ENCODE peak calls at places on chromosomes 1 and 21, in ten cellular contexts. L is activated T-cell treated with anti-CD3 and anti-CD28 coated beads for 48 hours; M is GM23248; T is activated naive CD8-positive, alpha-beta T cell treated with anti-CD3 and anti-CD28 coated beads, Interleukin-2, amount 50 U/mL, for 24 hours; X is endothelial cell; V is heart left ventricle; C is EL; U is Daoy; H is body of pancreas; E is transverse colon. J is an unnamed sample.

GRCh38 chr1:42935971-42936308 is 22.7 kb downstream of the SLC2A1 start:
- DNase-seq in T (no peak), M (no peak), X (no peak), U (no peak), V (no peak), L (no peak), H (no peak), C (no peak), E (no peak), J (no peak)

GRCh38 chr1:37739222-37739621 is 25.7 kb downstream of the EPHA10 start:
- DNase-seq in X (no peak), C (no peak), V (no peak), M (no peak), E (peak; percentile 39), U (peak; percentile 66), L (no peak), T (no peak), H (peak; percentile 47), J (no peak)

GRCh38 chr1:206112600-206113301 is 4.4 kb downstream of the AVPR1B start:
- DNase-seq in C (no peak), M (no peak), V (no peak), T (no peak), L (no peak), H (peak; percentile 81), U (no peak), E (peak; percentile 72), X (no peak), J (peak; percentile 54)

GRCh38 chr1:197911857-197912696 is 5.1 kb upstream of the LHX9 start:
- DNase-seq in E (no peak), H (no peak), M (no peak), X (no peak), U (peak; percentile 34), L (no peak), C (peak; percentile 22), T (no peak), V (no peak), J (no peak)

GRCh38 chr1:8629241-8630091 is 188.0 kb downstream of the RERE start:
- DNase-seq in T (no peak), U (peak; percentile 34), V (no peak), X (no peak), C (no peak), M (peak; percentile 70), L (no peak), E (peak; percentile 25), H (no peak), J (peak; percentile 66)

GRCh38 chr1:116504308-116505156 is 66.3 kb downstream of the CD58 start:
- DNase-seq in M (peak; percentile 81), U (peak; percentile 85), T (peak; percentile 81), L (peak; percentile 69), C (peak; percentile 86), H (peak; percentile 37), E (peak; percentile 67), V (peak; percentile 60), X (no peak), J (peak; percentile 85)

GRCh38 chr1:29394521-29394921 is 158.2 kb downstream of the PTPRU start:
- DNase-seq in X (no peak), H (no peak), U (no peak), V (no peak), C (no peak), M (no peak), L (no peak), E (no peak), T (no peak), J (no peak)

GRCh38 chr21:29610960-29611359 is 312.2 kb downstream of the BACH1 start:
- DNase-seq in C (no peak), X (no peak), U (no peak), V (no peak), E (no peak), M (peak; percentile 38), L (no peak), H (no peak), T (no peak), J (no peak)

GRCh38 chr1:180360333-180361075 is 130.4 kb downstream of the LHX4 start:
- DNase-seq in V (no peak), X (no peak), M (peak; percentile 75), C (peak; percentile 74), T (no peak), L (no peak), H (no peak), U (peak; percentile 58), E (no peak), J (no peak)

GRCh38 chr1:55064071-55064581 is 24.8 kb downstream of the PCSK9 start:
- DNase-seq in V (no peak), X (no peak), L (no peak), M (peak; percentile 59), H (no peak), C (peak; percentile 57), U (peak; percentile 21), E (no peak), T (no peak), J (peak; percentile 43)

GRCh38 chr1:193104496-193104905 is 713 bp downstream of the GLRX2 start:
- DNase-seq in T (peak; percentile 34), M (peak; percentile 78), L (peak; percentile 28), U (peak; percentile 61), C (peak; percentile 74), H (peak; percentile 40), V (peak; percentile 29), E (peak; percentile 56), X (peak; percentile 41), J (peak; percentile 89)

GRCh38 chr1:5819391-5820025 is 172.7 kb downstream of the NPHP4 start:
- DNase-seq in U (no peak), H (no peak), X (no peak), L (no peak), T (no peak), M (no peak), C (no peak), E (no peak), V (no peak), J (no peak)

GRCh38 chr1:107748529-107748928 is 216.5 kb downstream of the VAV3 start:
- DNase-seq in L (no peak), M (peak; percentile 71), C (no peak), E (no peak), V (no peak), T (no peak), H (no peak), X (no peak), U (no peak), J (no peak)

GRCh38 chr1:218357211-218357892 is 12.2 kb downstream of the TGFB2 start:
- DNase-seq in X (no peak), M (no peak), T (no peak), V (no peak), U (no peak), L (no peak), E (no peak), C (peak; percentile 43), H (no peak), J (no peak)

GRCh38 chr21:15255359-15256157 is 190.8 kb upstream of the NRIP1 start:
- DNase-seq in U (no peak), H (no peak), L (no peak), X (no peak), E (no peak), C (no peak), V (peak; percentile 9), T (no peak), M (no peak), J (peak; percentile 5)

GRCh38 chr1:53602376-53602775 is 136.6 kb downstream of the GLIS1 start:
- DNase-seq in U (no peak), M (no peak), T (no peak), V (no peak), E (no peak), L (no peak), C (no peak), X (no peak), H (no peak), J (peak; percentile 73)

GRCh38 chr1:165898837-165899236 is 71.4 kb downstream of the UCK2 start:
- DNase-seq in E (no peak), V (peak; percentile 47), U (peak; percentile 92), C (peak; percentile 99), L (no peak), M (peak; percentile 98), H (no peak), T (no peak), X (no peak), J (peak; percentile 97)

GRCh38 chr21:29230541-29231275 is 68.0 kb upstream of the BACH1 start:
- DNase-seq in T (no peak), M (peak; percentile 68), V (no peak), C (no peak), L (no peak), H (no peak), U (no peak), X (no peak), E (no peak), J (peak; percentile 77)

GRCh38 chr1:227924838-227925574 is 22.7 kb downstream of the WNT9A start:
- DNase-seq in V (no peak), X (no peak), E (no peak), C (no peak), T (no peak), L (no peak), U (no peak), H (no peak), M (no peak), J (peak; percentile 48)

GRCh38 chr1:92488832-92489231 is 2.1 kb upstream of the GFI1 start:
- DNase-seq in L (no peak), H (no peak), E (no peak), U (no peak), M (peak; percentile 18), C (no peak), T (no peak), X (no peak), V (no peak), J (no peak)

GRCh38 chr1:65509912-65510680 is 89.6 kb downstream of the LEPR start:
- DNase-seq in X (no peak), M (peak; percentile 55), V (no peak), T (no peak), U (peak; percentile 49), H (no peak), E (no peak), L (no peak), C (peak; percentile 88), J (no peak)

GRCh38 chr1:248592655-248593054 is 4.8 kb downstream of the OR2T10 start:
- DNase-seq in U (no peak), T (no peak), C (no peak), X (no peak), M (no peak), V (no peak), L (no peak), H (no peak), E (no peak), J (no peak)